ENCODE peak calls at places on chromosomes 4 and X, in six cellular contexts. F, W, I, K, B and G are unnamed samples.
A peak's percentile ranks its signal among the peaks of the same experiment; 100 is the strongest.

GRCh38 chrX:154408659-154409221 is 314 bp downstream of the DNASE1L1 start:
- DNase-seq in K (no peak), B (no peak), W (no peak), F (no peak), I (no peak), G (no peak)

GRCh38 chr4:56215138-56215793 is 172.0 kb downstream of the AASDH start:
- DNase-seq in K (no peak), I (no peak), W (no peak), B (no peak), F (no peak), G (no peak)

GRCh38 chr4:155433636-155434360 is 57.0 kb upstream of the MAP9 start:
- DNase-seq in B (no peak), I (no peak), W (no peak), K (no peak), F (no peak), G (no peak)

GRCh38 chr4:152935661-152936445 is at the start of gene FHDC1:
- DNase-seq in I (no peak), W (no peak), B (no peak), K (peak; percentile 54), F (no peak), G (no peak)

GRCh38 chrX:51047950-51048349 is 137.4 kb downstream of the BMP15 start:
- DNase-seq in B (no peak), K (no peak), I (no peak), W (no peak), F (no peak), G (no peak)

GRCh38 chrX:64456828-64457227 is 61.6 kb upstream of the MTMR8 start:
- DNase-seq in I (no peak), F (no peak), K (no peak), W (no peak), B (no peak), G (no peak)

GRCh38 chrX:85109235-85109634 is 105.6 kb downstream of the APOOL start:
- DNase-seq in F (no peak), W (no peak), B (no peak), K (peak; percentile 65), I (no peak), G (no peak)

GRCh38 chr4:2932561-2932950 is 30.6 kb downstream of the NOP14 start:
- DNase-seq in F (no peak), K (no peak), B (no peak), I (no peak), W (no peak), G (no peak)

GRCh38 chr4:13261486-13262257 is 222.5 kb downstream of the RAB28 start:
- DNase-seq in W (no peak), K (no peak), I (no peak), B (no peak), F (no peak), G (no peak)

GRCh38 chrX:28312965-28313364 is 274.3 kb upstream of the IL1RAPL1 start:
- DNase-seq in K (no peak), B (no peak), W (no peak), F (no peak), I (no peak), G (no peak)

GRCh38 chrX:24732705-24733104 is 39.0 kb downstream of the POLA1 start:
- DNase-seq in K (no peak), W (no peak), B (no peak), F (no peak), I (no peak), G (no peak)